ENCODE peak calls at places on chromosome 1, in five cellular contexts. One of them, this sample, is unnamed.

GRCh38 chr1:79043506-79043905 is 37.0 kb upstream of the ADGRL4 start:
- DNase-seq in CD8-positive, alpha-beta T cell: no peak
- DNase-seq in lower lobe of right lung: no peak
- DNase-seq in left ventricle myocardium inferior: no peak
- DNase-seq in psoas muscle: no peak
- DNase-seq in this sample: no peak

GRCh38 chr1:167935252-167936067 is 1.0 kb upstream of the DCAF6 start:
- DNase-seq in CD8-positive, alpha-beta T cell: peak; percentile 3
- DNase-seq in lower lobe of right lung: no peak
- DNase-seq in left ventricle myocardium inferior: no peak
- DNase-seq in psoas muscle: no peak
- DNase-seq in this sample: no peak

GRCh38 chr1:203559523-203559922 is 65.6 kb downstream of the OPTC start:
- DNase-seq in CD8-positive, alpha-beta T cell: no peak
- DNase-seq in lower lobe of right lung: no peak
- DNase-seq in left ventricle myocardium inferior: no peak
- DNase-seq in psoas muscle: peak; percentile 15
- DNase-seq in this sample: no peak

GRCh38 chr1:209249280-209249670 is 334.2 kb upstream of the CAMK1G start:
- DNase-seq in CD8-positive, alpha-beta T cell: no peak
- DNase-seq in lower lobe of right lung: no peak
- DNase-seq in left ventricle myocardium inferior: no peak
- DNase-seq in psoas muscle: no peak
- DNase-seq in this sample: no peak

GRCh38 chr1:199859525-199859924 is 168.0 kb upstream of the NR5A2 start:
- DNase-seq in CD8-positive, alpha-beta T cell: no peak
- DNase-seq in lower lobe of right lung: no peak
- DNase-seq in left ventricle myocardium inferior: no peak
- DNase-seq in psoas muscle: no peak
- DNase-seq in this sample: no peak

GRCh38 chr1:100023482-100023881 is 53.7 kb downstream of the SLC35A3 start:
- DNase-seq in CD8-positive, alpha-beta T cell: no peak
- DNase-seq in lower lobe of right lung: no peak
- DNase-seq in left ventricle myocardium inferior: no peak
- DNase-seq in psoas muscle: no peak
- DNase-seq in this sample: no peak

GRCh38 chr1:60169206-60169605 is 95.6 kb upstream of the C1orf87 start:
- DNase-seq in CD8-positive, alpha-beta T cell: no peak
- DNase-seq in lower lobe of right lung: no peak
- DNase-seq in left ventricle myocardium inferior: no peak
- DNase-seq in psoas muscle: no peak
- DNase-seq in this sample: no peak

GRCh38 chr1:86069757-86070145 is 86.8 kb downstream of the COL24A1 start:
- DNase-seq in CD8-positive, alpha-beta T cell: no peak
- DNase-seq in lower lobe of right lung: no peak
- DNase-seq in left ventricle myocardium inferior: no peak
- DNase-seq in psoas muscle: no peak
- DNase-seq in this sample: no peak

GRCh38 chr1:42692461-42692860 is 10.2 kb downstream of the YBX1 start:
- DNase-seq in CD8-positive, alpha-beta T cell: no peak
- DNase-seq in lower lobe of right lung: no peak
- DNase-seq in left ventricle myocardium inferior: no peak
- DNase-seq in psoas muscle: no peak
- DNase-seq in this sample: no peak

GRCh38 chr1:223831755-223832636 is 13.8 kb downstream of the TP53BP2 start:
- DNase-seq in CD8-positive, alpha-beta T cell: no peak
- DNase-seq in lower lobe of right lung: no peak
- DNase-seq in left ventricle myocardium inferior: no peak
- DNase-seq in psoas muscle: no peak
- DNase-seq in this sample: no peak

GRCh38 chr1:246377606-246378005 is 129.5 kb downstream of the SMYD3 start:
- DNase-seq in CD8-positive, alpha-beta T cell: no peak
- DNase-seq in lower lobe of right lung: no peak
- DNase-seq in left ventricle myocardium inferior: no peak
- DNase-seq in psoas muscle: no peak
- DNase-seq in this sample: no peak

GRCh38 chr1:96362623-96363022 is 359.0 kb upstream of the PTBP2 start:
- DNase-seq in CD8-positive, alpha-beta T cell: no peak
- DNase-seq in lower lobe of right lung: no peak
- DNase-seq in left ventricle myocardium inferior: no peak
- DNase-seq in psoas muscle: no peak
- DNase-seq in this sample: no peak

GRCh38 chr1:221149111-221149510 is 269.9 kb downstream of the HLX start:
- DNase-seq in CD8-positive, alpha-beta T cell: no peak
- DNase-seq in lower lobe of right lung: no peak
- DNase-seq in left ventricle myocardium inferior: no peak
- DNase-seq in psoas muscle: no peak
- DNase-seq in this sample: no peak

GRCh38 chr1:45862008-45862407 is 58.6 kb downstream of the MAST2 start:
- DNase-seq in CD8-positive, alpha-beta T cell: no peak
- DNase-seq in lower lobe of right lung: no peak
- DNase-seq in left ventricle myocardium inferior: no peak
- DNase-seq in psoas muscle: no peak
- DNase-seq in this sample: no peak

GRCh38 chr1:45867697-45868346 is 64.4 kb downstream of the MAST2 start:
- DNase-seq in CD8-positive, alpha-beta T cell: no peak
- DNase-seq in lower lobe of right lung: no peak
- DNase-seq in left ventricle myocardium inferior: no peak
- DNase-seq in psoas muscle: no peak
- DNase-seq in this sample: no peak

GRCh38 chr1:45864765-45865164 is 61.4 kb downstream of the MAST2 start:
- DNase-seq in CD8-positive, alpha-beta T cell: no peak
- DNase-seq in lower lobe of right lung: no peak
- DNase-seq in left ventricle myocardium inferior: no peak
- DNase-seq in psoas muscle: no peak
- DNase-seq in this sample: no peak

GRCh38 chr1:45863117-45863670 is 59.8 kb downstream of the MAST2 start:
- DNase-seq in CD8-positive, alpha-beta T cell: no peak
- DNase-seq in lower lobe of right lung: no peak
- DNase-seq in left ventricle myocardium inferior: no peak
- DNase-seq in psoas muscle: no peak
- DNase-seq in this sample: no peak

GRCh38 chr1:45864124-45864721 is 60.8 kb downstream of the MAST2 start:
- DNase-seq in CD8-positive, alpha-beta T cell: no peak
- DNase-seq in lower lobe of right lung: no peak
- DNase-seq in left ventricle myocardium inferior: no peak
- DNase-seq in psoas muscle: no peak
- DNase-seq in this sample: no peak
- H3K4me3 ChIP-seq in CD8-positive, alpha-beta T cell: no peak overlapping the region
- H3K4me3 ChIP-seq in lower lobe of right lung: peak overlapping the region; percentile 40
- H3K4me3 ChIP-seq in left ventricle myocardium inferior: peak overlapping the region; percentile 51
- H3K4me3 ChIP-seq in psoas muscle: peak overlapping the region; percentile 37
- H3K4me3 ChIP-seq in this sample: no peak overlapping the region

GRCh38 chr1:234582626-234583354 is 27.2 kb downstream of the IRF2BP2 start:
- DNase-seq in CD8-positive, alpha-beta T cell: no peak
- DNase-seq in lower lobe of right lung: no peak
- DNase-seq in left ventricle myocardium inferior: no peak
- DNase-seq in psoas muscle: peak; percentile 32
- DNase-seq in this sample: no peak
- H3K27ac ChIP-seq in CD8-positive, alpha-beta T cell: no peak overlapping the region
- H3K27ac ChIP-seq in lower lobe of right lung: no peak overlapping the region
- H3K27ac ChIP-seq in left ventricle myocardium inferior: peak overlapping the region; percentile 91
- H3K27ac ChIP-seq in psoas muscle: peak overlapping the region; percentile 97
- H3K27ac ChIP-seq in this sample: peak overlapping the region; percentile 28

DNA sequence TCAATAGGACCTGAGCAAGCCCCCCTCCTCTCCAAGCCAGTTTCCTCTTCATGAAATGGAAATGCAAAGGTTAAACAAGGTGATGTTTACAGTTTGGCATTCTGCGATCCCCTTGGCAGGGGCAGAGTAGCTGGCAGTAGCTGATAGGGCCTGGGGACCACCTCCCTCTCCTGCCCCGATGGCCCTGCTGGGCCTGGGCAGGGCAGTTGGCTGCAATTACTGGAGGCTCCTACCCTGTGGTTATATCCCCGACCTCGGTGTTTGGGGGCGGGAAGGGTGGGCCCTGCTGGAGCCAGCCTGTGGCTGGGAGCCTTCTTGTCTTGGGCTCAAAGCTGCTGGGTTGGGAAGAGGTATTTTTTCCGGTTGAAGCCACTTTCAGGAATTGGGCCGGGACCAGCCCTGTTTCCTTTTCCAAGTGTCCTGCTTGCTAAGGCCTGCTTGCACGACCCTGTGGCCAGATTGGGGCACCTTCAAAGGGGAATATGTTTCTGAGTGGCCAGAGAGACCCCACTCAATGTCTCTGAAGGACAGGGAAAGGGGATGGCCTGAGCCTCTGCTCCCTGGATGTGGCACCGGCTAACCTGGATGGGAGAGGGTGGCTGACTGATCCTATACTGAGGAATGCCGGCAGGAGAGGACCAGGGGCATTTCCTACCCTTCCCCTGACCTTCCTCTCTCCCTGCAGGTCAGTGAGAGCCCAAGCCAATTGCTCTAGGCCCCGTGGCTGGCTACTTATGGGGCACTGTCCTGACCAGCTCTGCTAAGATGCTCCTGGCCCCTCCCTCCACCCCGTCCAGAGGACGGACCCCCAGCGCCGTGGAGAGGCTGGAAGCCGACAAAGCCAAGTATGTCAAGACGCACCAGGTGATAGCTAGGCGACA is 1.9 kb downstream of the FAM110D start:
- DNase-seq in CD8-positive, alpha-beta T cell: no peak
- DNase-seq in lower lobe of right lung: no peak
- DNase-seq in left ventricle myocardium inferior: no peak
- DNase-seq in psoas muscle: no peak
- DNase-seq in this sample: peak; percentile 63
- H3K4me3 ChIP-seq in CD8-positive, alpha-beta T cell: no peak overlapping the region
- H3K4me3 ChIP-seq in lower lobe of right lung: peak overlapping the region; percentile 62
- H3K4me3 ChIP-seq in left ventricle myocardium inferior: peak overlapping the region; percentile 68
- H3K4me3 ChIP-seq in psoas muscle: peak overlapping the region; percentile 81
- H3K4me3 ChIP-seq in this sample: peak overlapping the region; percentile 52

GRCh38 chr1:174191255-174191906 is 32.1 kb downstream of the RABGAP1L start:
- DNase-seq in CD8-positive, alpha-beta T cell: no peak
- DNase-seq in lower lobe of right lung: no peak
- DNase-seq in left ventricle myocardium inferior: no peak
- DNase-seq in psoas muscle: no peak
- DNase-seq in this sample: no peak
- H3K27ac ChIP-seq in CD8-positive, alpha-beta T cell: no peak overlapping the region
- H3K27ac ChIP-seq in lower lobe of right lung: no peak overlapping the region
- H3K27ac ChIP-seq in left ventricle myocardium inferior: peak overlapping the region; percentile 12
- H3K27ac ChIP-seq in psoas muscle: no peak overlapping the region
- H3K27ac ChIP-seq in this sample: no peak overlapping the region

GRCh38 chr1:244362481-244362880 is 89.2 kb downstream of the ADSS2 start:
- DNase-seq in CD8-positive, alpha-beta T cell: no peak
- DNase-seq in lower lobe of right lung: no peak
- DNase-seq in left ventricle myocardium inferior: no peak
- DNase-seq in psoas muscle: no peak
- DNase-seq in this sample: no peak
- H3K4me3 ChIP-seq in CD8-positive, alpha-beta T cell: no peak overlapping the region
- H3K4me3 ChIP-seq in lower lobe of right lung: no peak overlapping the region
- H3K4me3 ChIP-seq in left ventricle myocardium inferior: no peak overlapping the region
- H3K4me3 ChIP-seq in psoas muscle: no peak overlapping the region
- H3K4me3 ChIP-seq in this sample: no peak overlapping the region

GRCh38 chr1:59043796-59044195 is 253.1 kb upstream of the FGGY start:
- DNase-seq in CD8-positive, alpha-beta T cell: no peak
- DNase-seq in lower lobe of right lung: no peak
- DNase-seq in left ventricle myocardium inferior: peak; percentile 75
- DNase-seq in psoas muscle: peak; percentile 83
- DNase-seq in this sample: no peak
- H3K27ac ChIP-seq in CD8-positive, alpha-beta T cell: no peak overlapping the region
- H3K27ac ChIP-seq in lower lobe of right lung: no peak overlapping the region
- H3K27ac ChIP-seq in left ventricle myocardium inferior: peak overlapping the region; percentile 64
- H3K27ac ChIP-seq in psoas muscle: peak overlapping the region; percentile 66
- H3K27ac ChIP-seq in this sample: peak overlapping the region; percentile 25

GRCh38 chr1:47443530-47444316 is 5.9 kb downstream of the FOXD2 start:
- DNase-seq in CD8-positive, alpha-beta T cell: no peak
- DNase-seq in lower lobe of right lung: no peak
- DNase-seq in left ventricle myocardium inferior: no peak
- DNase-seq in psoas muscle: no peak
- DNase-seq in this sample: no peak

GRCh38 chr1:47444317-47444577 is 6.4 kb downstream of the FOXD2 start:
- DNase-seq in CD8-positive, alpha-beta T cell: no peak
- DNase-seq in lower lobe of right lung: no peak
- DNase-seq in left ventricle myocardium inferior: no peak
- DNase-seq in psoas muscle: no peak
- DNase-seq in this sample: no peak

GRCh38 chr1:47442844-47443529 is 5.1 kb downstream of the FOXD2 start:
- DNase-seq in CD8-positive, alpha-beta T cell: no peak
- DNase-seq in lower lobe of right lung: no peak
- DNase-seq in left ventricle myocardium inferior: no peak
- DNase-seq in psoas muscle: no peak
- DNase-seq in this sample: no peak

GRCh38 chr1:47445823-47446567 is 8.2 kb downstream of the FOXD2 start:
- DNase-seq in CD8-positive, alpha-beta T cell: no peak
- DNase-seq in lower lobe of right lung: no peak
- DNase-seq in left ventricle myocardium inferior: no peak
- DNase-seq in psoas muscle: no peak
- DNase-seq in this sample: no peak

GRCh38 chr1:47444578-47445465 is 7.0 kb downstream of the FOXD2 start:
- DNase-seq in CD8-positive, alpha-beta T cell: no peak
- DNase-seq in lower lobe of right lung: peak; percentile 51
- DNase-seq in left ventricle myocardium inferior: no peak
- DNase-seq in psoas muscle: no peak
- DNase-seq in this sample: no peak
- H3K4me3 ChIP-seq in CD8-positive, alpha-beta T cell: no peak overlapping the region
- H3K4me3 ChIP-seq in lower lobe of right lung: peak overlapping the region; percentile 35
- H3K4me3 ChIP-seq in left ventricle myocardium inferior: peak overlapping the region; percentile 54
- H3K4me3 ChIP-seq in psoas muscle: peak overlapping the region; percentile 48
- H3K4me3 ChIP-seq in this sample: peak overlapping the region; percentile 12